ENCODE peak calls at places on chromosomes 1 and 21, in six cellular contexts. K, S, E, D, B and L are unnamed samples.

GRCh38 chr1:160681067-160681890 is 30.3 kb downstream of the CD48 start:
- DNase-seq in K (peak; percentile 74), S (peak; percentile 43), D (no peak), E (peak; percentile 13), B (peak; percentile 53), L (no peak)

GRCh38 chr1:17244826-17245740 is 3.8 kb upstream of the PADI3 start:
- DNase-seq in S (no peak), B (peak; percentile 29), E (no peak), K (no peak), D (no peak), L (no peak)

GRCh38 chr1:10791117-10791951 is 5.1 kb downstream of the CASZ1 start:
- DNase-seq in E (no peak), S (no peak), K (no peak), B (no peak), D (no peak), L (no peak)

GRCh38 chr1:207941664-207942063 is 30.7 kb upstream of the CD34 start:
- DNase-seq in E (peak; percentile 25), B (no peak), S (peak; percentile 87), D (no peak), K (peak; percentile 58), L (no peak)

GRCh38 chr1:27592191-27592590 is 11.8 kb downstream of the AHDC1 start:
- DNase-seq in E (no peak), B (no peak), S (no peak), D (no peak), K (no peak), L (no peak)

GRCh38 chr21:42688841-42689371 is 35.5 kb downstream of the PDE9A start:
- DNase-seq in E (no peak), K (no peak), S (no peak), B (no peak), D (no peak), L (peak; percentile 90)

GRCh38 chr21:42784276-42784675 is 95.1 kb downstream of the WDR4 start:
- DNase-seq in K (no peak), D (no peak), S (peak; percentile 59), E (no peak), B (no peak), L (no peak)

GRCh38 chr1:185224132-185224531 is 67.2 kb downstream of the SWT1 start:
- DNase-seq in E (no peak), S (no peak), D (no peak), B (no peak), K (no peak), L (no peak)

GRCh38 chr1:212498243-212498642 is 65.5 kb downstream of the NENF start:
- DNase-seq in D (no peak), E (peak; percentile 91), K (peak; percentile 76), S (no peak), B (no peak), L (no peak)

GRCh38 chr1:12556368-12556930 is 61.6 kb downstream of the DHRS3 start:
- DNase-seq in S (peak; percentile 42), E (peak; percentile 88), K (peak; percentile 69), B (no peak), D (no peak), L (peak; percentile 54)

GRCh38 chr1:206128192-206128591 is 11.0 kb upstream of the AVPR1B start:
- DNase-seq in B (no peak), D (no peak), S (no peak), E (no peak), K (no peak), L (no peak)

GRCh38 chr1:92817986-92818764 is 13.7 kb upstream of the RPL5 start:
- DNase-seq in D (no peak), K (no peak), S (no peak), B (no peak), E (no peak), L (no peak)

GRCh38 chr1:235022341-235023196 is 106.1 kb downstream of the TOMM20 start:
- DNase-seq in E (no peak), S (no peak), D (no peak), B (no peak), K (no peak), L (no peak)

GRCh38 chr1:244964112-244964971 is 100.0 kb upstream of the HNRNPU start:
- DNase-seq in B (no peak), K (no peak), D (no peak), E (peak; percentile 78), S (peak; percentile 24), L (no peak)
- TF ChIP-seq CTCF in B (no peak), K (no peak), D (no peak), E (no peak), S (no peak), L (no peak)

GRCh38 chr1:196136396-196136795 is 471.8 kb downstream of the KCNT2 start:
- DNase-seq in S (no peak), K (no peak), B (no peak), E (no peak), D (no peak), L (no peak)

GRCh38 chr1:196143602-196144342 is 464.5 kb downstream of the KCNT2 start:
- DNase-seq in S (no peak), E (no peak), B (no peak), D (no peak), K (no peak), L (no peak)

GRCh38 chr1:196144588-196144987 is 463.7 kb downstream of the KCNT2 start:
- DNase-seq in D (no peak), K (no peak), S (no peak), E (no peak), B (no peak), L (no peak)

GRCh38 chr1:196147530-196147929 is 460.7 kb downstream of the KCNT2 start:
- DNase-seq in D (no peak), E (no peak), B (no peak), K (no peak), S (no peak), L (no peak)

GRCh38 chr1:196142111-196142510 is 466.1 kb downstream of the KCNT2 start:
- DNase-seq in E (no peak), D (no peak), B (no peak), K (no peak), S (no peak), L (no peak)
- TF ChIP-seq CTCF in E (no peak), D (no peak), B (no peak), K (no peak), S (no peak), L (no peak)

DNA sequence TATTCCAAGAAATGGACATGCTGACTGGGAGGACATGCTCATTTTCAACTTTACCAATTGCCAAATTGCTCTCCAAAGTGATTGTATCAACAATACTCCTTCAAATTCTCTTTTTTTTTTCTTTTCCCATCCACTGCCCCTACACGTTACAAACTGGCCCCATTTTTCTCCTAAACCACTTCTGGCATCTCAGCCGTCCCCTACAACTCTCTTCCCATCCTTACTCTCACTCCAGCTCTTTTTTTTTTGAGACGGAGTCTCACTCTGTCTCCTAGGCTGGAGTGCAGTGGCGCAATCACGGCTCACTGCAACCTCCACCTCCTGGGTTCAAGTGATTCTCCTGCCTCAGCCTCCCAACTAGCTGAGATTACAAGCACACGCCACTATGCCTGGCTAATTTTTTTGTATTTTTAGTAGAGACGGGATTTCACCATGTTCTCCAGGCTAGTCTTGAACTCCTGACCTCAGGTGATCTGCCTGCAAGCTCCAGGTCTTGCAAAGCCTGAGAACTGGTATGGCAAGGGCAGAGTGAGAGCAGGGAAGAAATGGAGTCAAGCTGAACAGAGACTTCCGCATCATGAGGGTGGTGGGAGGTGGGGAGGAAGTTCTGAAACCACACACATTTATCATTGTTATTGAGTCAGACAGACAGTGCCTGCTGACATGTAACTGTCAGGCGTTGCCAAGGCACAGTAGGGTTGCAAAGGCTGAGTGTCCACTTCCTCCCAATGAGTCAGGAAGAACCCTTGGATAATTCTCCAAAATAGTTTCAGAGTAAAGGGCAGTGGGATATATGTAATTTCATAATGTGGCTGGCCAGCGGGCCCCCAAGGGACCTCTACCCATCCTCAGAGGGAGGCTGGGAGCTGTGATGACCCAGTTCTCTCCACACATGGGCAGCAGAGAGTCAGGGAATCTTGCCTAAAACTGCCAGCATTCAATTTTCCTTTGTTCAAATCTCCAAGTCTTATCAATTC is 17.4 kb downstream of the CELA3A start:
- DNase-seq in D (no peak), K (peak; percentile 74), E (peak; percentile 96), S (peak; percentile 26), B (no peak), L (no peak)
- TF ChIP-seq CTCF in D (peak; percentile 40), K (no peak), E (peak; percentile 74), S (no peak), B (peak; percentile 40), L (peak; percentile 77)

GRCh38 chr1:219330669-219331068 is 157.0 kb downstream of the LYPLAL1 start:
- DNase-seq in B (no peak), D (no peak), S (no peak), E (no peak), K (no peak), L (no peak)
- TF ChIP-seq CTCF in B (no peak), D (no peak), S (no peak), E (no peak), K (no peak), L (no peak)

DNA sequence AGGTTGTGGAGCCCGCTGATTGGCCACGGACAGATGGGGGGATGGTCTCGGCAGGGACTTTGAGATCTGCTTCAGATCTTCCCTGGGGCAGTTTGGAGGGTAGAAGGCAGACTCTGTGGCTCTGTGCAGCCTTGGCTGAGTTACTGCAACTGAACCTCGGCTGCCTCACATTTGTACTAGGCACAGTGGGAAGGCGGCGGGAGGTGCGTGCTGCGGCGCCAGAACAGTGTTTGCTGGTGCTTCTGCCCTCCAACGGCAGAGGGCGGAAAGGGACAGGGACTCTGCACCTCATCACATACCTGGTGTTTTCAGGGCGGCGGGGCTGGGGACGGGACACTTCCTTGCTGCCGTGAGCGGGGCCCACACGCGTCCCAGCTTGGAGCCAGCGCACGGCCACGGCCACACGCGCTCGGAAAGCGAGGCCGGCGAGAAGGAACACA is 26.2 kb downstream of the SLC66A1 start:
- DNase-seq in E (no peak), B (no peak), D (no peak), S (no peak), K (no peak), L (no peak)
- TF ChIP-seq CTCF in E (peak; percentile 56), B (peak; percentile 59), D (peak; percentile 60), S (no peak), K (no peak), L (peak; percentile 38)

GRCh38 chr1:76291737-76292136 is 217.2 kb downstream of the ST6GALNAC3 start:
- DNase-seq in E (no peak), D (no peak), B (no peak), K (no peak), S (no peak), L (no peak)

GRCh38 chr1:76287917-76288316 is 213.4 kb downstream of the ST6GALNAC3 start:
- DNase-seq in B (no peak), S (no peak), E (no peak), D (no peak), K (no peak), L (no peak)

GRCh38 chr1:76288758-76289483 is 214.4 kb downstream of the ST6GALNAC3 start:
- DNase-seq in K (no peak), B (no peak), S (no peak), E (no peak), D (no peak), L (no peak)

GRCh38 chr1:76291186-76291585 is 216.6 kb downstream of the ST6GALNAC3 start:
- DNase-seq in E (no peak), S (no peak), K (no peak), D (no peak), B (no peak), L (no peak)

GRCh38 chr1:76289692-76290091 is 215.1 kb downstream of the ST6GALNAC3 start:
- DNase-seq in K (no peak), B (no peak), S (no peak), E (no peak), D (no peak), L (no peak)
- TF ChIP-seq CTCF in K (no peak), B (no peak), S (no peak), E (no peak), D (no peak), L (no peak)

GRCh38 chr1:163820748-163821147 is 499.0 kb downstream of the NUF2 start:
- DNase-seq in S (no peak), K (no peak), B (no peak), E (no peak), D (no peak), L (no peak)
- TF ChIP-seq CTCF in S (no peak), K (peak; percentile 15), B (peak; percentile 51), E (no peak), D (peak; percentile 55), L (peak; percentile 76)